ENCODE peak calls at places on chromosomes 6 and 20, in six cellular contexts. S is brain microvascular endothelial cell; A is adrenal gland; H is GM12865; W is MM.1S; M is CD8-positive, alpha-beta T cell. V is an unnamed sample.

GRCh38 chr20:21512634-21513180 is 1.2 kb downstream of the NKX2-2 start:
- DNase-seq in M (no peak), S (no peak), W (no peak), H (no peak), A (no peak), V (no peak)

GRCh38 chr6:47483853-47484546 is 6.4 kb downstream of the CD2AP start:
- DNase-seq in H (no peak), S (no peak), M (no peak), W (no peak), A (no peak), V (no peak)

GRCh38 chr6:111250743-111251406 is 163.6 kb downstream of the SLC16A10 start:
- DNase-seq in A (no peak), H (no peak), W (no peak), M (no peak), S (no peak), V (no peak)

GRCh38 chr6:45577836-45578504 is 200.2 kb upstream of the SUPT3H start:
- DNase-seq in A (peak; percentile 24), S (no peak), W (no peak), M (no peak), H (no peak), V (no peak)

GRCh38 chr6:16254535-16254934 is 16.1 kb downstream of the GMPR start:
- DNase-seq in S (no peak), M (no peak), A (no peak), H (no peak), W (no peak), V (no peak)

GRCh38 chr6:82078286-82078908 is 169.1 kb downstream of the IBTK start:
- DNase-seq in W (no peak), H (no peak), S (no peak), A (no peak), M (no peak), V (no peak)

GRCh38 chr20:47854687-47855212 is 69.5 kb upstream of the SULF2 start:
- DNase-seq in M (no peak), S (peak; percentile 55), W (peak; percentile 33), H (peak; percentile 57), A (peak; percentile 49), V (no peak)

GRCh38 chr20:42747765-42748411 is 441.8 kb downstream of the PTPRT start:
- DNase-seq in M (no peak), S (no peak), A (no peak), W (no peak), H (no peak), V (no peak)

DNA sequence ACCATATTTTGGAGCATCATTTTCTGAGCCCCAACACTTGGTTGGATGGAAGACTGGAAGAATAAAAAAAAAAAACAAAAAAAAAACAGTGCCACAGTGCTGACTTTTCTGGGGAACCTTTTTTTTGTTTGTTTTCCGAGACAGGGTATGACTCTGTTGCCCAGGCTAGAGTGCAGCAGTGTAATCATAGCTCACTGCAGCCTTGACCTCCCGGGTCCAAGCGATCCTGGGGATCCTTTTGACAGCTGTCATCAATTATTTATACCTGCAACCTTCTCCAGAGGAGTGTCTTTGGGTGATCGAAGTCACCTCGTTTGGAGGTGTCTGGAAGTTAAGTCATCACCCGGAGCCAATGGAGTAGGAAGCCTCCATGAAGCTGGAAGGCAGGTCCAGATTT is 7.8 kb upstream of the TPX2 start:
- DNase-seq in H (no peak), M (no peak), S (no peak), W (no peak), A (no peak), V (no peak)
- H3K4me3 ChIP-seq in H (no peak overlapping the region), M (no peak overlapping the region), S (no peak overlapping the region), W (no peak overlapping the region), A (no peak overlapping the region), V (no peak overlapping the region)

GRCh38 chr6:12657884-12658283 is 58.7 kb upstream of the PHACTR1 start:
- DNase-seq in S (no peak), W (no peak), M (no peak), A (no peak), H (no peak), V (no peak)

GRCh38 chr6:12654107-12654506 is 62.5 kb upstream of the PHACTR1 start:
- DNase-seq in H (no peak), A (no peak), S (no peak), W (no peak), M (no peak), V (no peak)

GRCh38 chr6:12653396-12653910 is 63.1 kb upstream of the PHACTR1 start:
- DNase-seq in W (no peak), S (no peak), M (no peak), A (no peak), H (no peak), V (peak; percentile 87)

GRCh38 chr6:12654526-12654925 is 62.0 kb upstream of the PHACTR1 start:
- DNase-seq in H (no peak), S (no peak), A (no peak), W (no peak), M (no peak), V (no peak)

DNA sequence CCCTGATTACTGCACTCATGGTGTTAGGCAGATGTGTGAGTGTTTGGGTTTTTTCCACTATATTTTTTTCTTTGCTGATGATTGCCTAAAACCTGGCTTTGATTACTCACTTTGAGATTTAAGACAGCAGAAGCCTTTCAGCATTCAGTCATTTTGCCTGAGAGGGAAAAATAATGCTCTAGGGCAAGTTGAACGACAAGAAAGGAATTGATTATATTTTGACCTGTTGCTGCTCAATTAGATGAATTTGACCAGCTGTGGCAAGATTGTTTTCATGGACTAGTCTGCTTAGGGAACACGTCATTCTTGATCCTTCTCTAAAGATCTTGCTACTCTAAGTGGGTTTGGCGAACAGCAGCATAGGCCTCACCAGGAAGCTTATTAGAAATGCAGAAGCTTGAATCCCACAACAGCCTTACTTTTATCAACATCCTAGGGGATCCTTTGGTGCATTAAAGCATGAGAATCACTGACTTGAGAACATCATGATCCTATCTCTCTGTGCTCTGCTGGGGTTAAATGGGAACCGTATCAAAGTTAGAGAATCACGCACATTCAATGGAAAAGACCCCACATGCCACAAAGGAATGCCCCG is 59.6 kb upstream of the PHACTR1 start:
- DNase-seq in M (no peak), H (no peak), W (no peak), A (no peak), S (no peak), V (no peak)
- H3K4me3 ChIP-seq in M (no peak overlapping the region), H (no peak overlapping the region), W (no peak overlapping the region), A (no peak overlapping the region), S (no peak overlapping the region), V (no peak overlapping the region)

GRCh38 chr20:10686356-10687169 is 12.8 kb upstream of the JAG1 start:
- DNase-seq in H (no peak), M (no peak), W (no peak), A (no peak), S (no peak), V (no peak)
- H3K4me3 ChIP-seq in H (no peak overlapping the region), M (no peak overlapping the region), W (no peak overlapping the region), A (no peak overlapping the region), S (no peak overlapping the region), V (no peak overlapping the region)

GRCh38 chr6:50842446-50842845 is 23.8 kb downstream of the TFAP2B start:
- DNase-seq in H (no peak), W (no peak), M (no peak), S (no peak), A (no peak), V (no peak)
- H3K4me3 ChIP-seq in H (no peak overlapping the region), W (no peak overlapping the region), M (no peak overlapping the region), S (no peak overlapping the region), A (no peak overlapping the region), V (no peak overlapping the region)

DNA sequence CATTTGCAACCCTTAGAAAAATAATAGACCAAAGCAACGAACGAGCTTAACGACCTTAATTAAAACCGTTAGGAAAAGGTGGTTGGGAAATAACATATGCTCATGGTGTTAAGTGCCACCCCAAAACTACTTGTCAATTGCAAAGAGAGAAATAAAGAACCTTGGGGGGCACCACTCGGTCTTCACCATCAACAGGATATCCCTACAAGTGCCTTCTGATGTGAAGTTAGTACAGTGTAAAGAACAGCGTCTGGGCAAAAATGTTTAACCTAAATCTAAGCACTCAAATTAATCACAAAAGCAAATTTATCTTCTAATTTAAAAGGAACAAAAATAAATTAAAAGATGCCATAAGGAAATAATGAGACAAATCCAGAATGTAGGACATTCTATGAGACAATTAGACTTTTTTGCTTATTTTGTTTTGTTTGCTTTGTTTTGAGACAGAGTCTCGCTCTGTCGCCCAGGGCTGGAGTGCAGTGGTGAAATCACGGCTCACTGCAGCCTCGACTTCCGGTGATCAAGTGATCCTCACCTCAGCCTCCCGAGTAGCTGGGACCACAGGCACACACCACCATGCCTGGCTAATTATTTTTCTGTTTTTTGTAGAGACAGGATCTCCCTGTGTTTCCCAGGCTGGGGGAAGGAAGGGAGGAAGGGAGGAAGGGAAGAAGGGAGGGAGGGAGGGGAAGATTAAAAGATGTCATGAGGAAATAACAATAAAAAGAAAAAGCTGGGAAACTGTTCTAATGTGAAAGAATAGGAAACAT is 41.3 kb upstream of the BTN3A2 start:
- DNase-seq in W (no peak), A (no peak), H (peak; percentile 46), S (no peak), M (no peak), V (no peak)
- H3K4me3 ChIP-seq in W (no peak overlapping the region), A (no peak overlapping the region), H (no peak overlapping the region), S (no peak overlapping the region), M (no peak overlapping the region), V (no peak overlapping the region)

DNA sequence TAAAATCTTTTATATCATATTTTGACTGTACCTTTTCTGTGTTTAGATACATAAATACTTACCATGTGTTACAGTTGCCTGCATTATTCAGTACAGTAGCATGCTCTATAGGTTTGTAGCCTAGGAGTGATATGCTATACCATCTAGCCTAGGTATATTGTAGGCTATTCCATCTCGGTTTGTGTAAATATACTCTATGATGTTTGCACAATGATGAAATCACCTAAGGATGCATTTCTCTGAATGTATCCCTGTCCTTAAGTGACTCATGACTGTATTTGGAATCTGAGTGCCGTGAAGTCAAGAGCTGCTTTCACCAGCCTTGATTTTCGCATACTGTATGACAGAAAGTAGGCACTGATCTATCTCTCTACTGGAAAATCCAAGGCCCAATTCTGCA is 129.9 kb downstream of the UTRN start:
- DNase-seq in M (no peak), S (peak; percentile 80), W (no peak), H (no peak), A (peak; percentile 31), V (no peak)
- H3K4me3 ChIP-seq in M (no peak overlapping the region), S (no peak overlapping the region), W (no peak overlapping the region), H (no peak overlapping the region), A (no peak overlapping the region), V (no peak overlapping the region)

GRCh38 chr6:343226-343935 is 48.2 kb upstream of the IRF4 start:
- DNase-seq in S (no peak), M (no peak), W (no peak), H (no peak), A (no peak), V (no peak)
- H3K4me3 ChIP-seq in S (no peak overlapping the region), M (no peak overlapping the region), W (no peak overlapping the region), H (no peak overlapping the region), A (no peak overlapping the region), V (no peak overlapping the region)

GRCh38 chr20:25078662-25079061 is 3.3 kb downstream of the VSX1 start:
- DNase-seq in S (no peak), W (no peak), M (no peak), A (no peak), H (no peak), V (peak; percentile 66)

GRCh38 chr20:25076201-25076600 is 5.7 kb downstream of the VSX1 start:
- DNase-seq in W (no peak), A (no peak), S (no peak), H (no peak), M (no peak), V (no peak)

GRCh38 chr20:25076731-25077609 is 5.0 kb downstream of the VSX1 start:
- DNase-seq in M (no peak), S (no peak), W (peak; percentile 86), A (no peak), H (peak; percentile 41), V (peak; percentile 88)

GRCh38 chr20:25079171-25079570 is 2.8 kb downstream of the VSX1 start:
- DNase-seq in A (no peak), M (no peak), S (no peak), H (no peak), W (no peak), V (no peak)

GRCh38 chr20:25077610-25078169 is 4.3 kb downstream of the VSX1 start:
- DNase-seq in S (no peak), A (peak; percentile 30), H (no peak), M (no peak), W (no peak), V (no peak)
- H3K4me3 ChIP-seq in S (peak overlapping the region; percentile 12), A (no peak overlapping the region), H (no peak overlapping the region), M (no peak overlapping the region), W (no peak overlapping the region), V (no peak overlapping the region)

V was measured in Jurkat, Clone E6-1.